ENCODE peak calls at places on chromosomes 2 and 18, in four cellular contexts. One of them, this sample, is unnamed.
A peak's percentile ranks its signal among the peaks of the same experiment; 100 is the strongest.

GRCh38 chr2:22890142-22890541 is 494.8 kb upstream of the KLHL29 start:
- DNase-seq in K562: no peak
- DNase-seq in HepG2: no peak
- DNase-seq in GM12878: no peak
- DNase-seq in this sample: no peak

GRCh38 chr2:210072922-210073509 is 70.6 kb downstream of the RPE start:
- DNase-seq in K562: peak; percentile 13
- DNase-seq in HepG2: peak; percentile 46
- DNase-seq in GM12878: no peak
- DNase-seq in this sample: peak; percentile 18

GRCh38 chr2:60882971-60883753 is 1.8 kb downstream of the REL start:
- DNase-seq in K562: no peak
- DNase-seq in HepG2: no peak
- DNase-seq in GM12878: peak; percentile 61
- DNase-seq in this sample: peak; percentile 12

GRCh38 chr2:73418343-73418742 is 32.7 kb downstream of the ALMS1 start:
- DNase-seq in K562: no peak
- DNase-seq in HepG2: no peak
- DNase-seq in GM12878: no peak
- DNase-seq in this sample: no peak

GRCh38 chr18:79548621-79548985 is 131.0 kb upstream of the CTDP1 start:
- DNase-seq in K562: no peak
- DNase-seq in HepG2: no peak
- DNase-seq in GM12878: no peak
- DNase-seq in this sample: no peak

GRCh38 chr2:147348886-147349285 is 495.9 kb upstream of the ACVR2A start:
- DNase-seq in K562: no peak
- DNase-seq in HepG2: no peak
- DNase-seq in GM12878: no peak
- DNase-seq in this sample: no peak

GRCh38 chr2:219639356-219639755 is 11.9 kb downstream of the SLC4A3 start:
- DNase-seq in K562: peak; percentile 69
- DNase-seq in HepG2: no peak
- DNase-seq in GM12878: no peak
- DNase-seq in this sample: no peak

GRCh38 chr18:37537868-37538525 is 27.6 kb downstream of the CELF4 start:
- DNase-seq in K562: peak; percentile 85
- DNase-seq in HepG2: peak; percentile 22
- DNase-seq in GM12878: no peak
- DNase-seq in this sample: peak; percentile 91

GRCh38 chr2:239002591-239002959 is 154.7 kb downstream of the TWIST2 start:
- DNase-seq in K562: no peak
- DNase-seq in HepG2: no peak
- DNase-seq in GM12878: no peak
- DNase-seq in this sample: no peak

GRCh38 chr2:205806126-205806905 is 124.0 kb downstream of the NRP2 start:
- DNase-seq in K562: no peak
- DNase-seq in HepG2: peak; percentile 56
- DNase-seq in GM12878: no peak
- DNase-seq in this sample: no peak

GRCh38 chr2:43737097-43737854 is 36.6 kb upstream of the DYNC2LI1 start:
- DNase-seq in K562: no peak
- DNase-seq in HepG2: no peak
- DNase-seq in GM12878: no peak
- DNase-seq in this sample: no peak

GRCh38 chr2:165533331-165533730 is 63.8 kb downstream of the CSRNP3 start:
- DNase-seq in K562: no peak
- DNase-seq in HepG2: no peak
- DNase-seq in GM12878: no peak
- DNase-seq in this sample: no peak

GRCh38 chr2:86350751-86351150 is 13.3 kb upstream of the REEP1 start:
- DNase-seq in K562: no peak
- DNase-seq in HepG2: no peak
- DNase-seq in GM12878: no peak
- DNase-seq in this sample: no peak

GRCh38 chr18:3449702-3450357 is at the start of gene TGIF1:
- DNase-seq in K562: peak; percentile 87
- DNase-seq in HepG2: peak; percentile 63
- DNase-seq in GM12878: no peak
- DNase-seq in this sample: peak; percentile 77

GRCh38 chr2:192035731-192036442 is 158.8 kb downstream of the TMEFF2 start:
- DNase-seq in K562: no peak
- DNase-seq in HepG2: no peak
- DNase-seq in GM12878: no peak
- DNase-seq in this sample: no peak

GRCh38 chr18:22674300-22674699 is 256.6 kb upstream of the CTAGE1 start:
- DNase-seq in K562: no peak
- DNase-seq in HepG2: no peak
- DNase-seq in GM12878: no peak
- DNase-seq in this sample: no peak

GRCh38 chr18:907171-907879 is 2.7 kb downstream of the ADCYAP1 start:
- DNase-seq in K562: no peak
- DNase-seq in HepG2: no peak
- DNase-seq in GM12878: no peak
- DNase-seq in this sample: peak; percentile 49

GRCh38 chr2:233414273-233414654 is 60.0 kb downstream of the DGKD start:
- DNase-seq in K562: no peak
- DNase-seq in HepG2: no peak
- DNase-seq in GM12878: no peak
- DNase-seq in this sample: no peak

GRCh38 chr2:70827388-70827787 is 7.0 kb upstream of the CLEC4F start:
- DNase-seq in K562: no peak
- DNase-seq in HepG2: no peak
- DNase-seq in GM12878: no peak
- DNase-seq in this sample: no peak

GRCh38 chr2:69767034-69767433 is 25.1 kb downstream of the ANXA4 start:
- DNase-seq in K562: no peak
- DNase-seq in HepG2: no peak
- DNase-seq in GM12878: no peak
- DNase-seq in this sample: no peak

GRCh38 chr18:45207328-45207727 is 407.9 kb upstream of the SLC14A2 start:
- DNase-seq in K562: no peak
- DNase-seq in HepG2: no peak
- DNase-seq in GM12878: no peak
- DNase-seq in this sample: no peak

GRCh38 chr2:46814160-46814559 is 101.4 kb downstream of the MCFD2 start:
- DNase-seq in K562: no peak
- DNase-seq in HepG2: no peak
- DNase-seq in GM12878: no peak
- DNase-seq in this sample: peak; percentile 5

GRCh38 chr2:230904856-230905447 is 20.1 kb downstream of the GPR55 start:
- DNase-seq in K562: no peak
- DNase-seq in HepG2: no peak
- DNase-seq in GM12878: no peak
- DNase-seq in this sample: no peak

GRCh38 chr2:191045141-191045540 is 31.2 kb upstream of the STAT1 start:
- DNase-seq in K562: no peak
- DNase-seq in HepG2: no peak
- DNase-seq in GM12878: no peak
- DNase-seq in this sample: no peak

GRCh38 chr18:7038330-7038846 is 79.2 kb downstream of the LAMA1 start:
- DNase-seq in K562: peak; percentile 52
- DNase-seq in HepG2: peak; percentile 27
- DNase-seq in GM12878: no peak
- DNase-seq in this sample: peak; percentile 44

GRCh38 chr18:3610818-3611217 is 160.8 kb downstream of the TGIF1 start:
- DNase-seq in K562: no peak
- DNase-seq in HepG2: no peak
- DNase-seq in GM12878: no peak
- DNase-seq in this sample: no peak

GRCh38 chr2:47354013-47354816 is 48.7 kb upstream of the MSH2 start:
- DNase-seq in K562: peak; percentile 58
- DNase-seq in HepG2: peak; percentile 74
- DNase-seq in GM12878: no peak
- DNase-seq in this sample: no peak

GRCh38 chr2:64636105-64636873 is 17.4 kb downstream of the SERTAD2 start:
- DNase-seq in K562: no peak
- DNase-seq in HepG2: no peak
- DNase-seq in GM12878: peak; percentile 71
- DNase-seq in this sample: no peak

GRCh38 chr2:200471324-200471848 is 38.5 kb downstream of the KCTD18 start:
- DNase-seq in K562: no peak
- DNase-seq in HepG2: peak; percentile 32
- DNase-seq in GM12878: peak; percentile 93
- DNase-seq in this sample: peak; percentile 71

GRCh38 chr2:42957109-42958035 is 165.0 kb upstream of the HAAO start:
- DNase-seq in K562: no peak
- DNase-seq in HepG2: peak; percentile 73
- DNase-seq in GM12878: no peak
- DNase-seq in this sample: no peak

GRCh38 chr2:64987963-64988419 is 1.2 kb upstream of the SLC1A4 start:
- DNase-seq in K562: no peak
- DNase-seq in HepG2: peak; percentile 74
- DNase-seq in GM12878: peak; percentile 59
- DNase-seq in this sample: no peak

GRCh38 chr2:3377612-3378432 is at the start of gene EIPR1:
- DNase-seq in K562: peak; percentile 94
- DNase-seq in HepG2: peak; percentile 99
- DNase-seq in GM12878: peak; percentile 92
- DNase-seq in this sample: peak; percentile 99

GRCh38 chr18:48200631-48201336 is 208.4 kb downstream of the ZBTB7C start:
- DNase-seq in K562: no peak
- DNase-seq in HepG2: no peak
- DNase-seq in GM12878: no peak
- DNase-seq in this sample: no peak

GRCh38 chr2:237412646-237413292 is 1.2 kb downstream of the COL6A3 start:
- DNase-seq in K562: no peak
- DNase-seq in HepG2: no peak
- DNase-seq in GM12878: no peak
- DNase-seq in this sample: no peak

GRCh38 chr2:69618362-69618761 is 25.2 kb downstream of the AAK1 start:
- DNase-seq in K562: no peak
- DNase-seq in HepG2: no peak
- DNase-seq in GM12878: no peak
- DNase-seq in this sample: no peak

GRCh38 chr2:182836451-182836850 is 30.0 kb downstream of the FRZB start:
- DNase-seq in K562: no peak
- DNase-seq in HepG2: no peak
- DNase-seq in GM12878: no peak
- DNase-seq in this sample: no peak

GRCh38 chr2:224359569-224359968 is 42.3 kb downstream of the FAM124B start:
- DNase-seq in K562: peak; percentile 23
- DNase-seq in HepG2: peak; percentile 16
- DNase-seq in GM12878: no peak
- DNase-seq in this sample: peak; percentile 55

GRCh38 chr2:197863744-197864143 is 59.4 kb downstream of the PLCL1 start:
- DNase-seq in K562: no peak
- DNase-seq in HepG2: no peak
- DNase-seq in GM12878: no peak
- DNase-seq in this sample: no peak

GRCh38 chr2:127183771-127184170 is 36.3 kb downstream of the CYP27C1 start:
- DNase-seq in K562: no peak
- DNase-seq in HepG2: no peak
- DNase-seq in GM12878: no peak
- DNase-seq in this sample: no peak

GRCh38 chr18:28086530-28087172 is 90.3 kb downstream of the CDH2 start:
- DNase-seq in K562: no peak
- DNase-seq in HepG2: peak; percentile 72
- DNase-seq in GM12878: no peak
- DNase-seq in this sample: no peak
- TF ChIP-seq SMC3 in K562: no peak
- TF ChIP-seq SMC3 in HepG2: no peak
- TF ChIP-seq SMC3 in GM12878: no peak
- TF ChIP-seq SMC3 in this sample: no peak

DNA sequence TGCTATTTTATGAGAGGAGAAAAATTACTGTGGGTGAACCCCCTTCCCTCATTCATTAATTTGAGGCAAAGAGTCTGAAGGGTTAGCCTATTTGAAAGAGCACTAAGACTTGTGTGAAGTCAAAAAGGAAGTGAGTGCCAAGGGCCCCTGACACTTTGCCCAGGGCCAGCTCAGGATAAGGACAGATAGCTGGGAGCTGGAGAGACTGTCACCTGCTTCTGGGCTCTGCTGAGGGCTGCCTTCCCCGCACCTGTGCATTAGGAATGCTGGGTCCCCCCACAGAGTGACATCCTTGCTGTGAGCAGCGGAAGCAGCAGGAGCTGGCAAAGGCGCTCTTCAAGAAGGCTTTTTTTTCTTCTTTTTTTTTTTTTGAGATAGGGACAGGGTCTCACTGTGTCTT is 148.4 kb downstream of the AQP4 start:
- DNase-seq in K562: no peak
- DNase-seq in HepG2: no peak
- DNase-seq in GM12878: no peak
- DNase-seq in this sample: no peak
- TF ChIP-seq JUND in K562: no peak
- TF ChIP-seq JUND in HepG2: no peak
- TF ChIP-seq JUND in GM12878: no peak
- TF ChIP-seq JUND in this sample: no peak

GRCh38 chr2:188512456-188512855 is 220.8 kb downstream of the GULP1 start:
- DNase-seq in K562: no peak
- DNase-seq in HepG2: peak; percentile 33
- DNase-seq in GM12878: no peak
- DNase-seq in this sample: peak; percentile 14
- TF ChIP-seq SMC3 in K562: no peak
- TF ChIP-seq SMC3 in HepG2: no peak
- TF ChIP-seq SMC3 in GM12878: peak; percentile 36
- TF ChIP-seq SMC3 in this sample: peak; percentile 65

DNA sequence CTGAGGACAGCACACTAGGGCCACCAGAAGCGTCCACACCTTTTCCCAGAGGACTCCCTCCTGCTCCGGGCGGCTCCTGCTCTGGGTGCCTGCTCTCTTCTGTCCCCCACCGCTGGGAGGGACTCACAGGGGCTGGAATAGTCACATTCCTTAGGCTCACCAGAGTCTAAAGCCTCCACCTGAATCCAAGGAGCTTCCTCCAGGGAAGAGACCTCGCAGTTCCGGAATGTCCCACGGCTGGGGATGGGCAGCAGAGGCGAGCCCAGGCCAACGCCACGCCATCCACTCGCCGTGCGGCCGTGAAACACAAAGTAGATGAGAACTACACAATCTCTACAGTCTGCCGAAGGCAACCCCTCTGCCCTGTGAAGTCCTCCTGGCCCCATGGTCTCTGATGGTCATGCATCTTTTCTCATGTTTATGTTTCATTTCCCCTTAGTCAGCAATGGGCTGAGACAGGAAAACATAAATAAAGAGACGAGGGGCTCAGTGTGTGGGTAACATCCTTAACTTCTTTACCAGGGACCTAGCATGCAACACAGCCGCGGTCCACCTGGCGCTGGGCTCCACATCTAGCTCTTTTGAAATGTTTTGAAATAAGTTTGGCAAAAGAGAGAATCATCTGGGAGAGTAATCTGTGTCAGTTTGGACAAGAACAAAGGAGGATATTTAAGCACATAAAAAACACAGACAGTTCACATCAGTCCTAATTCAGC is 98.4 kb downstream of the PXDN start:
- DNase-seq in K562: no peak
- DNase-seq in HepG2: no peak
- DNase-seq in GM12878: no peak
- DNase-seq in this sample: no peak
- TF ChIP-seq JUND in K562: no peak
- TF ChIP-seq JUND in HepG2: no peak
- TF ChIP-seq JUND in GM12878: no peak
- TF ChIP-seq JUND in this sample: no peak